ENCODE peak calls at places on chromosomes 16 and 17, in six cellular contexts. X, V, E, R, H and M are unnamed samples. For H3K4me1, the result is how much of the 10 kb centered on the place peaks cover.

GRCh38 chr17:68763551-68763950 is 162.4 kb upstream of the FAM20A start:
- DNase-seq in X (no peak), V (no peak), E (no peak), R (no peak), H (no peak), M (no peak)

GRCh38 chr17:82838386-82839063 is 1.3 kb downstream of the ZNF750 start:
- DNase-seq in X (no peak), V (no peak), E (no peak), R (peak), H (no peak), M (no peak)

GRCh38 chr17:21076242-21076641 is 33.4 kb upstream of the USP22 start:
- DNase-seq in X (no peak), V (no peak), E (no peak), R (no peak), H (no peak), M (no peak)

GRCh38 chr17:73192219-73192893 is 499 bp upstream of the COG1 start:
- DNase-seq in X (peak), V (peak), E (no peak), R (peak), H (peak), M (peak)

GRCh38 chr17:39058524-39058923 is 91.3 kb upstream of the FBXO47 start:
- DNase-seq in X (no peak), V (no peak), E (no peak), R (no peak), H (peak), M (no peak)

GRCh38 chr17:72273301-72274056 is 152.7 kb downstream of the SOX9 start:
- DNase-seq in X (no peak), V (no peak), E (no peak), R (no peak), H (no peak), M (no peak)

GRCh38 chr16:53865492-53865863 is 161.5 kb downstream of the FTO start:
- DNase-seq in X (peak), V (peak), E (peak), R (no peak), H (no peak), M (peak)

GRCh38 chr17:1110844-1111598 is 68.8 kb downstream of the ABR start:
- DNase-seq in X (no peak), V (peak), E (no peak), R (peak), H (peak), M (no peak)

GRCh38 chr17:73389411-73389810 is 77.6 kb upstream of the CDC42EP4 start:
- DNase-seq in X (no peak), V (no peak), E (no peak), R (no peak), H (no peak), M (no peak)

GRCh38 chr17:44376124-44376523 is 12.5 kb upstream of the FAM171A2 start:
- DNase-seq in X (peak), V (no peak), E (no peak), R (peak), H (peak), M (no peak)

GRCh38 chr16:88920618-88921602 is 54.5 kb upstream of the PABPN1L start:
- DNase-seq in X (no peak), V (no peak), E (no peak), R (no peak), H (no peak), M (no peak)

GRCh38 chr17:29112780-29113295 is 67.4 kb downstream of the MYO18A start:
- DNase-seq in X (no peak), V (no peak), E (no peak), R (no peak), H (no peak), M (no peak)

GRCh38 chr17:47703191-47703591 is 9.2 kb downstream of the TBKBP1 start:
- DNase-seq in X (no peak), V (no peak), E (no peak), R (no peak), H (no peak), M (no peak)

GRCh38 chr17:3827124-3827773 is 18.8 kb downstream of the NCBP3 start:
- DNase-seq in X (peak), V (peak), E (no peak), R (peak), H (peak), M (peak)

GRCh38 chr17:74601944-74602572 is 10.0 kb upstream of the CD300LD start:
- DNase-seq in X (peak), V (peak), E (no peak), R (peak), H (peak), M (peak)

GRCh38 chr16:20735504-20735903 is 6.1 kb downstream of the THUMPD1 start:
- DNase-seq in X (no peak), V (no peak), E (no peak), R (no peak), H (no peak), M (no peak)

GRCh38 chr16:8621572-8622314 is at the start of gene METTL22:
- DNase-seq in X (peak), V (peak), E (peak), R (peak), H (peak), M (peak)

GRCh38 chr16:11283820-11284248 is 2.7 kb upstream of the PRM1 start:
- DNase-seq in X (no peak), V (no peak), E (no peak), R (peak), H (no peak), M (no peak)

GRCh38 chr17:72971513-72971880 is 121.0 kb downstream of the SLC39A11 start:
- DNase-seq in X (no peak), V (no peak), E (no peak), R (no peak), H (no peak), M (no peak)

GRCh38 chr16:54931757-54932660 is 1.3 kb downstream of the IRX5 start:
- DNase-seq in X (no peak), V (no peak), E (no peak), R (no peak), H (peak), M (no peak)

GRCh38 chr17:7910711-7911110 is 5.4 kb downstream of the RNF227 start:
- DNase-seq in X (no peak), V (no peak), E (no peak), R (no peak), H (no peak), M (no peak)
- TF ChIP-seq YY1 in X (no peak), V (no peak), E (no peak), R (no peak), H (no peak), M (no peak)

DNA sequence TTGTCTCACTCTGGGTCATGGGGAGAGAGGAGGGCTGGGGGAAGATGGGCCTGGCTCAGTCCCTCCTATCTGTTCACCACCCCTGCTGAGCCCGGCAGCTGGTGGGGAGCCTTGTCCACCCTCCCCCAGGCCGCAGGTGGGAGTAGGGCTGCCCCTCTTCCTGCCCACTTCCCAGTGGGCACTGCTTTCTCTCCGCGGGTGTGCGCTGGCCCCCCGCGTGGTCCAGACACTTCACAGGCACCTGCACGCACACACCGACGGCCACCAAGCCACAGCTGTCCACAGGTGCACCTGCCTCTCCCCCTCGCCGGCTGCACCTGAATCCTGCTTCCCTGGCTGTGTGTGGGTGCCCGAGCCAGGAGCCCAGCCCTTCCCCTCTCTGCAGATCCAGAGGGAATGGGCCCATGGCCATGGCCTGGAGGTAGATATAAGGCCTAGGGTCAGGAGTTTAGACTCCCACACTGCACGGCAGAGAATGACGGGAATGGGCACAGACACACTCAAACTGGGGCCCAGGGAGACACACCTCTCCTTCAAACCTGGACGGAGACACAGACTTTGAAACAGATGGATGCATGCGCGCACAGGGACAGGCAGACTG is 2.0 kb downstream of the NHERF2 start:
- DNase-seq in X (no peak), V (no peak), E (no peak), R (no peak), H (no peak), M (no peak)
- H3K4me1 ChIP-seq in X (under half), V (under half), E (under half), R (half or more), H (under half), M (under half)

GRCh38 chr16:85334718-85335583 is 222.7 kb upstream of the CIBAR2 start:
- DNase-seq in X (peak), V (no peak), E (no peak), R (peak), H (no peak), M (peak)

GRCh38 chr16:85337910-85338637 is 225.8 kb upstream of the CIBAR2 start:
- DNase-seq in X (no peak), V (no peak), E (no peak), R (no peak), H (no peak), M (no peak)

GRCh38 chr16:85333744-85334640 is 221.7 kb upstream of the CIBAR2 start:
- DNase-seq in X (no peak), V (no peak), E (no peak), R (no peak), H (no peak), M (no peak)

GRCh38 chr16:85333337-85333736 is 221.1 kb upstream of the CIBAR2 start:
- DNase-seq in X (no peak), V (no peak), E (no peak), R (no peak), H (no peak), M (no peak)

DNA sequence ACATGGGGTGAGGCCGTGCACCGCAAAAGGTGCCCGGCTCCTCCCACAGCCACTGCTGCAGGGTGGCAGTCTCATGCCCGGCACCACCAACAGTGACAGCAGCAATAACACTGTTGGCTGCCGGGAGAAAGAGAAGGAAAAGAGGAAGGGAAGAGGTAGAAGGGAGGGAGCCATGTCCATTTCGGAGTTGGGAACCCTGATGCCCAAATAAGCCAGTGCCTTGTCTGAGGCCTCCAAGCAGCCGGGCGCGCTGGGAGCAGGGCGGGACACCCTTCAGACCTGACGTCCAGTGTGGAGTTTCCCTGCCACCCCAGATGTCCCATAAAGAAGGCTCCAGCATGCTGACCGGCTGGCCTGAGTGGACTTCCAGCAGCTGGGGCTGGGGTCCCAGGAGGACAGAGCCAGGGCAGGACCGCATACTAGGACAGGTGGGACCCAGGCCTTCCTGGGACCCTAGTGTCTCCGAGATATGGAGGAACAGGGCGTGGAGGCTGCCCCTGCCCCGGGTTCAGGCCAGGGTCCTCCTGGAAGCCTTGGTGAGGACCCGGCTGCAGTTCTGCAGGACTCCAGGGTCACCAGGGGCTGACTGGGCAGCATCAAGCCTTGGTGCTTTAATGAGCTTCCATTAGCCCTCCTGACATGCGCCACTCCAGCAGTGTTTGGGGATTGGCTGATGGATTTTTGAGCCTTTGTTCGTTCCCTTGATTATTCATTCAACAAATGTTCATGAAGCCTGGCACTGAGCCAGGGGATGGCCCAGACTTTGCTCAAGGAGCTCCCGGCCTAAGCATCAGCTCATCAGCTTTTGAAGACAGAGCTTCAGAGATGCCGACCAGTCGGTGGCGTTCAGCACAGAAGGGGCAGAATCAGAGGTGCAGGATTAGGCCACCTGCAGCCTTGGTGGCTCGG is 223.6 kb upstream of the CIBAR2 start:
- DNase-seq in X (no peak), V (no peak), E (no peak), R (no peak), H (no peak), M (no peak)
- TF ChIP-seq ZNF274 in X (no peak), V (no peak), E (no peak), R (no peak), H (no peak), M (no peak)

DNA sequence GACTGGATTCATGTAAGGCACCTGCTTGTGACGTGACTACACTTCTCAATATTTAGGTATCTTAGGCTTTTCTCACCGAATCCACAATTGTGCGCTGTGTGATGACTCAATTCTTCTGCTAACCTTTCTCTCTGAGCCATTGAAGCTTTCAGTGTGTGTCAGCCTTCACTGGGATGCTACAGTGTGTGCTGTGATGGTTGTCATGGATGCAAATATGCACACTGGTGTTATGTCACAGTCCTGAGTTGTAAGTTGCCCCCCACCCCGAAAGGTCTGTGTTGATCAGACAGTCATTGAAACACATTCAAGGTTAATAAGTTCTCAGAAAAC is 5.8 kb downstream of the ATP2C2 start:
- DNase-seq in X (no peak), V (no peak), E (no peak), R (no peak), H (no peak), M (no peak)
- TF ChIP-seq YY1 in X (no peak), V (no peak), E (no peak), R (no peak), H (no peak), M (no peak)

GRCh38 chr17:46166692-46167249 is 26.5 kb downstream of the KANSL1 start:
- DNase-seq in X (no peak), V (no peak), E (no peak), R (no peak), H (no peak), M (no peak)

GRCh38 chr17:46163929-46164594 is 29.2 kb downstream of the KANSL1 start:
- DNase-seq in X (no peak), V (no peak), E (no peak), R (no peak), H (no peak), M (no peak)

GRCh38 chr17:46162871-46163270 is 30.4 kb downstream of the KANSL1 start:
- DNase-seq in X (no peak), V (no peak), E (no peak), R (no peak), H (no peak), M (no peak)

GRCh38 chr17:46160169-46160568 is 33.1 kb downstream of the KANSL1 start:
- DNase-seq in X (no peak), V (no peak), E (no peak), R (no peak), H (no peak), M (no peak)

DNA sequence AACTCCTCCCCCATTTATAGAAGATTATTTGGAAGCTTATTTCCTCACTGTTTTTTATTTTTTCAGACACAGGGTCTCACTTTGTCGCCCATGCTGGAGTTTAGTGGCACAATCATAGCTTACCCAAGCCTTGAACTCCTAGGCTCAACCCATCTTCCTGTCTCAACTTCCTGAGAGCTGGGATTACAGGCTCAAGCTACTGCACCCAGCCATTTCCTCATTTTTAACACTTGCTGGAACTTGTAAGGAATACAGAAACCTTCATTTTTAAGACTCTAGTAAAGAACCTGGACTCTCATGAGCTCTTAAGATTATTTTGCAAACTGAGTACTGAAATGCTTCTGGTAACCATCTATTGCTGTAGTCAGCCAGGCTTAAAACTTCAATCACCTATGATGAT is 29.9 kb downstream of the KANSL1 start:
- DNase-seq in X (no peak), V (no peak), E (no peak), R (no peak), H (no peak), M (no peak)
- H3K4me1 ChIP-seq in X (under half), V (under half), E (under half), R (half or more), H (under half), M (under half)

DNA sequence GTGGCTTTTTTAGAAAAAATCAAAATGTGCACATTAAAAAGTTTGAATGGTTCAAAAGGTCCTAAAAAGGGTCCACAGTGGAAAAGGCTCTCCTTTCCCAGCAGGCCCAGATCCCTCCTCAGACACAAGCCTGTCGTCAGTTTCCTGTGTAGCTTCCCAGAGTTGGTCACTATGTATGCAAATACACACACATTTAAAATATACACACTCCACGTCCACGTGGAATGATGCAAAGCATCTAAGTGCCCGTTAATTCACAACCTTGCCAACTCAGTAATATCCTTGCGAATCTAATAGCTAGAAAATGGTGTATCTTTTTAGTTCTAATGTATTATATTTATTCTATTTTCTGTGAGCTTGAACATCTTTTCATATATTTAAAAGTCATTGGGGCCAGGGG is 17.7 kb downstream of the NLRC5 start:
- DNase-seq in X (no peak), V (no peak), E (no peak), R (no peak), H (no peak), M (no peak)
- TF ChIP-seq ZNF274 in X (no peak), V (no peak), E (no peak), R (no peak), H (no peak), M (no peak)